ENCODE peak calls at places on chromosomes 13 and 19, in six cellular contexts. T, Y, L, H, R and Q are unnamed samples.

GRCh38 chr13:111384441-111385181 is 64.2 kb downstream of the TEX29 start:
- DNase-seq in R (no peak), T (peak), Y (no peak), L (no peak), H (no peak), Q (peak)

GRCh38 chr13:104593693-104594092 is 1527.5 kb upstream of the SLC10A2 start:
- DNase-seq in H (no peak), Y (no peak), R (peak), T (no peak), L (no peak), Q (no peak)

GRCh38 chr19:9881720-9882119 is 46.6 kb downstream of the PIN1 start:
- DNase-seq in T (no peak), H (no peak), R (peak), L (no peak), Y (no peak), Q (no peak)

GRCh38 chr13:95485518-95486144 is 66.9 kb upstream of the CLDN10 start:
- DNase-seq in R (no peak), Y (no peak), T (no peak), H (no peak), L (no peak), Q (no peak)

GRCh38 chr13:34159946-34160345 is 342.0 kb downstream of the RFC3 start:
- DNase-seq in Y (no peak), R (no peak), T (no peak), H (no peak), L (no peak), Q (no peak)

GRCh38 chr13:75636339-75637095 is 387 bp downstream of the LMO7 start:
- DNase-seq in R (peak), Y (peak), H (no peak), L (peak), T (no peak), Q (peak)

GRCh38 chr13:93984070-93984469 is 495.4 kb downstream of the DCT start:
- DNase-seq in R (no peak), T (no peak), Y (no peak), H (no peak), L (no peak), Q (no peak)

GRCh38 chr19:55392820-55393219 is 7.1 kb downstream of the RPL28 start:
- DNase-seq in R (no peak), H (no peak), T (no peak), L (no peak), Y (no peak), Q (no peak)

GRCh38 chr13:39185326-39185725 is 147.1 kb downstream of the NHLRC3 start:
- DNase-seq in T (no peak), L (no peak), R (no peak), H (no peak), Y (no peak), Q (no peak)

GRCh38 chr19:29121684-29122083 is 91.3 kb downstream of the UQCRFS1 start:
- DNase-seq in L (no peak), R (no peak), H (no peak), T (no peak), Y (no peak), Q (peak)

GRCh38 chr19:53537523-53538377 is at the start of gene ZNF331:
- DNase-seq in R (peak), T (peak), L (peak), Y (peak), H (peak), Q (peak)

GRCh38 chr19:58387338-58388174 is 487 bp downstream of the RPS5 start:
- DNase-seq in Y (no peak), T (no peak), R (no peak), H (no peak), L (no peak), Q (no peak)

GRCh38 chr13:103287659-103288058 is 221.4 kb upstream of the SLC10A2 start:
- DNase-seq in L (no peak), Y (no peak), T (no peak), H (no peak), R (no peak), Q (no peak)

GRCh38 chr19:13652810-13653590 is 111.3 kb upstream of the MRI1 start:
- DNase-seq in H (no peak), R (no peak), T (peak), Y (no peak), L (no peak), Q (peak)

GRCh38 chr13:23881408-23881785 is 7.8 kb downstream of the MIPEP start:
- DNase-seq in L (no peak), T (no peak), Y (no peak), R (no peak), H (no peak), Q (no peak)

GRCh38 chr19:17125052-17125727 is 49.6 kb downstream of the MYO9B start:
- DNase-seq in Y (no peak), L (no peak), T (peak), R (no peak), H (no peak), Q (peak)

GRCh38 chr19:35908010-35908441 is at the start of gene TYROBP:
- DNase-seq in Y (peak), L (peak), H (no peak), T (no peak), R (no peak), Q (no peak)
- H3K4me3 ChIP-seq in Y (peak), L (no peak), H (no peak), T (no peak), R (no peak), Q (no peak)

GRCh38 chr19:6510618-6511017 is 8.5 kb upstream of the TUBB4A start:
- DNase-seq in L (no peak), H (no peak), Y (no peak), R (no peak), T (no peak), Q (no peak)

GRCh38 chr19:6516659-6517291 is 14.1 kb upstream of the TNFSF9 start:
- DNase-seq in H (peak), L (peak), T (peak), R (peak), Y (peak), Q (peak)

GRCh38 chr19:6514926-6515325 is 12.8 kb upstream of the TUBB4A start:
- DNase-seq in T (no peak), R (no peak), L (no peak), Y (no peak), H (no peak), Q (no peak)

GRCh38 chr19:6519289-6519688 is 11.5 kb upstream of the TNFSF9 start:
- DNase-seq in Y (no peak), R (no peak), T (no peak), H (no peak), L (no peak), Q (no peak)

DNA sequence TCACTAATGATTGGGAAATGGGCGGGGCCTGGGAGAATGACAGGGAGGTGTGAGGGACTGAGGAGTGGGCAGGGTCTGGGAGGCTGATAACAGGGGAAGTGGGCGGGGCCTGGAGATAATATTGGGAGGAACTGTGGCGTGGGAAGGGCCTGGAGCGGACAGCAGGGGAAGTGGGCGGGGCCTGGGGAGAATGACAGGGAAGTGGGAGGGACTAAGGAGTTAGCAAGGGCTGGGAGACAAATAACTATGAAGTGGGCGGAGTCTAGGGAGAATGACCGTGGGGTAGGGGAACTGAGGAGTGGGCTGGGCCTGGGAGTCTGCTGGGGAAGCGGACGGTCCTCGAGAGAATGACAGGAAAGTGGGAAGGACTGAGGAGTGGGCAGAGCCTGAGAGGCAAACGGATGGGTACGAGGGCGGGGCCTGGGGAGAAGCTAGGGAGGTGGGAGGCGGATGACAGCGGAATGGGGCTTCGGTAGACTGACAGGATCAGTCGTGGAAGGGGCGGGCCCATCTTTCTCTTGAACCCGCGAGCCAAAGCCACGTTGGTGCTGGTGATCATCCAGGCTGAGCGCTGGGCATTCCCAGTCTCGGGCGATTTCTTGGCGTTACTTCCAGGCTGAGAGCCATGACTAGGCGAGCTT is 14.0 kb upstream of the TUBB4A start:
- DNase-seq in L (peak), H (no peak), Y (peak), R (peak), T (peak), Q (peak)
- H3K4me3 ChIP-seq in L (peak), H (peak), Y (peak), R (peak), T (peak), Q (peak)

GRCh38 chr13:73331556-73331955 is 272.8 kb downstream of the KLF5 start:
- DNase-seq in T (no peak), R (no peak), Y (no peak), H (no peak), L (no peak), Q (no peak)

GRCh38 chr13:73335226-73335625 is 276.4 kb downstream of the KLF5 start:
- DNase-seq in L (no peak), R (no peak), H (no peak), Y (no peak), T (no peak), Q (no peak)

GRCh38 chr13:73335938-73336337 is 277.1 kb downstream of the KLF5 start:
- DNase-seq in H (no peak), Y (no peak), T (no peak), L (no peak), R (no peak), Q (no peak)

GRCh38 chr13:73336789-73337188 is 278.0 kb downstream of the KLF5 start:
- DNase-seq in L (no peak), Y (no peak), R (no peak), T (no peak), H (no peak), Q (no peak)

DNA sequence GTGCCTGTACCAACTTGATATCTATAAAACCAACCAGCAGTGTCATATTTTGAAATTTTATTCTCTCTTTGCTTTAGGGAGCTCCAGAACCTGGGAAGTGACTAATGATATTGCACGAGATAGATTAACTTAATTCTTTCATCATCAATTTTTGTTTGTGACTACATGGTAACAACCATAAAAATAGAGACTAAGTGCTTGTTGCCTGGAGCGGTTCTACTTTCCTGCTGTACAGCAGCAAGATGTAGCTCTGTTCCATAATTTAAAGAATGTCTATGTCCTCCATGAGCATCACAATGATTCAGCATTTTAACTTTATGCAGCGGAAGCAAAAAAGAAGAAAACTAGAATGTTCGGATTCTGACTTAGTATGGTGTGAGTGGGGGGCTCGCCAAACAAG is 275.7 kb downstream of the KLF5 start:
- DNase-seq in Y (no peak), R (no peak), H (no peak), L (no peak), T (no peak), Q (no peak)
- H3K4me3 ChIP-seq in Y (no peak), R (no peak), H (no peak), L (no peak), T (no peak), Q (no peak)

GRCh38 chr19:12042893-12043292 is 7.4 kb upstream of the ZNF433 start:
- DNase-seq in Y (no peak), H (no peak), L (no peak), R (no peak), T (no peak), Q (no peak)

GRCh38 chr19:12047868-12048267 is 4.9 kb downstream of the ZNF878 start:
- DNase-seq in L (no peak), H (no peak), T (no peak), Y (no peak), R (no peak), Q (no peak)

DNA sequence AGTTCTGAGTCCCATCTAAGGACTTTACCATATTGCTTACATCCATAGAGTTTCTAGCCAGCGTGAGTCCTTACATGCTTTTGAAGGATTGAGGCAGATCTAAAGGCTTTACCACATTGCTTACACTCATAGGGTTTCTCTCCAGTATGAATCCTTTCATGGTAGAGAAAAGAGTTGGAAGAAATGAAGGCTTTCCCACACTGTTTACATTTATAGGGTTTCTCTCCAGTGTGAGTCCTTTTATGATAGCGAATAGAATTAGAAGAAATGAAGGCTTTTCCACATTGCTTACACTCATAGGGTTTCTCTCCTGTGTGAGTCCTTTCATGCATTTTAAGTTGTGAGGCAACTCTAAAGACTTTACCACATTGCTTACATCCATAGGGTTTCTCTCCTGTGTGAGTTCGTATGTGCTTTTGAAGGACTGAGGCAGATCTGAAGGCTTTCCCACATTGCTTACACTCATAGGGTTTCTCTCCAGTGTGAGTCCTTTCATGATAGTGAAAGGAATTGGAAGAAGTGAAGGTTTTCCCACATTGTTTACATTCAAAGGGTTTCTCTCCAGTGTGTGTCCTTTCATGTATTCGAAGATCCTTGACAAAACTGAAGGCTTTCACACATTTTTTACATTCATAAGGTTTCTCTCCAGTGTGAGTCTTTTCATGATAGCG is 8.4 kb upstream of the ZNF433 start:
- DNase-seq in H (no peak), R (no peak), L (no peak), Y (no peak), T (no peak), Q (no peak)
- H3K4me3 ChIP-seq in H (no peak), R (no peak), L (no peak), Y (no peak), T (no peak), Q (no peak)

GRCh38 chr19:46480409-46480808 is 9.0 kb upstream of the PNMA8A start:
- DNase-seq in R (peak), T (no peak), L (no peak), H (no peak), Y (no peak), Q (no peak)
- H3K4me3 ChIP-seq in R (no peak), T (no peak), L (no peak), H (no peak), Y (no peak), Q (no peak)

DNA sequence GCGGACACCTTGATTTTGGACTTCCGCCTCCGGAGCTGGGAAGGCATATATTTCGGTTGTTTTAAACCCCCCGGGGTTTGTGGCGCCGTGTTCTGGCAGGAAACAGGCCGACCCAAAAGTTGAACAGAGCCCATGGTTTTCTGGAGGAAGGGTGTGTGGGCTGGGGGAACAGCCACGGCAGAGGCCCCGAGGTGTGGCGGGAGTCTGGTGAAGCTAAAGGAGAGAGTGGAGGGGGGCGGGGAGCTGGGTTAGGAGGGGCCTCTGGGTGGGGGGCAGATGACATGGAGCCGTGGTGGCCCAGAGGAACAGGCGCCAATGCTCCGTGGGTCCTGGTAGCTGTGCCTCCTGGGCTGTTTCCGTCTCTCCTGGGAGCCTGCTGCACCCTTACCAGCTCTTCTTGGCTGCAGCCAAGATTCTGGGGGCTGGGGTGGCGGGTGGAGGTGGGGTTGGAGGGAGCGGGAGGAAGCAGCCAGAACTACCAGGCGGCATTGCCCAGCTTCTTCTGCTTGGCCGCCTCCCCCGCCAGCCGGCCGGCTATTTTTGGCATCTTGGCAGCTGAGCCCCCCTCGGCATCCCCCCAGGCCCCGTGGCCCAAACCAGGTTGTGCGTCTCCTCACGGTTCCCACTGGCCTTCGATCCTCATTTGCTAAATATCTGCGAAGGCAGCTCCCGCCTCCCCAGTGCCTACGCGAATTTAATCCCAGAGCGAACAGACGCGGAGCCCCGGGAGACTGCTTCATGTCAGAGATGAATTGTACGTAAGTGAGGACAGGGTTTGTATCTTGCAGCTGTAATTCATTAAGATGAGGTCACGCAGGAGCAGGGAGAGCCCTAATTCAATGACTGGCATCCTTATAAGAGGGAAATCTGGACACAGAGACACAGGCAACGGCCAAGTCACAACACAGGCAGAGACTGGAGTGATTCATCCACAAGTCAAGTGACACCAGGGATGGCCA is 12.7 kb upstream of the PEAK3 start:
- DNase-seq in L (no peak), H (no peak), T (no peak), R (no peak), Y (no peak), Q (no peak)
- H3K4me3 ChIP-seq in L (peak), H (no peak), T (no peak), R (no peak), Y (no peak), Q (no peak)

DNA sequence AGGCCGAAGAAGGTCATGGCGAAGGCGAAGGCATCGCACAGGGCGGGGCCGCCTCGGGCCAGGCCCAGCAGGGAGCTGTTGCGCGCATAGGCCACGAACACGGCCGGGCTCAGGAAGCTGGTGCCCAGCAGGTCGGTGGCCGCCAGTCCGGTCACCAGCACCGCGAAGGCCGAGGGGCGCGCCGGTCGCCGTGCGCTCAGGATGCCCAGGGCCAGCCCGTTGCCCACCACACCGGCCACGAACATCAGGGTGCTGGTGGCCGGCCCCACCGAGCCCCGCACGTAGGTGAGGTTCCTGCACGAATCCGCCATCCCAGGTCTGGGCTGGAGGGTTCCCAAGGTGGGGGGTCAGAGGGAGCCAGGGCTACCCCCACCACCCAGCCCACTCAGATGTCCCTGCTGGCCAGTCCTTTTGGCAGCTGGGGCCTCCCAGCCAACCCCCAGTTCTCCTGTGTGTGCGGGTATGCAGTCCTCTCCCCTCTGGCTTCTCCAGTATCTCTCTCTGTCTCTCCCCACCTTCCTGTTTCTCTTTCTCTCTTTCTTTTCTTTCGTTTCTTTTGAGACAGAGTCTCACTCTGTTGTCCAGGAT is 880 bp downstream of the PTGIR start:
- DNase-seq in T (no peak), Y (no peak), L (no peak), R (no peak), H (no peak), Q (no peak)
- H3K4me3 ChIP-seq in T (no peak), Y (peak), L (peak), R (no peak), H (no peak), Q (no peak)

GRCh38 chr19:4815426-4816387 is 15.8 kb downstream of the TICAM1 start:
- DNase-seq in L (peak), T (peak), R (peak), Y (peak), H (peak), Q (peak)
- H3K4me3 ChIP-seq in L (no peak), T (no peak), R (peak), Y (peak), H (peak), Q (peak)

DNA sequence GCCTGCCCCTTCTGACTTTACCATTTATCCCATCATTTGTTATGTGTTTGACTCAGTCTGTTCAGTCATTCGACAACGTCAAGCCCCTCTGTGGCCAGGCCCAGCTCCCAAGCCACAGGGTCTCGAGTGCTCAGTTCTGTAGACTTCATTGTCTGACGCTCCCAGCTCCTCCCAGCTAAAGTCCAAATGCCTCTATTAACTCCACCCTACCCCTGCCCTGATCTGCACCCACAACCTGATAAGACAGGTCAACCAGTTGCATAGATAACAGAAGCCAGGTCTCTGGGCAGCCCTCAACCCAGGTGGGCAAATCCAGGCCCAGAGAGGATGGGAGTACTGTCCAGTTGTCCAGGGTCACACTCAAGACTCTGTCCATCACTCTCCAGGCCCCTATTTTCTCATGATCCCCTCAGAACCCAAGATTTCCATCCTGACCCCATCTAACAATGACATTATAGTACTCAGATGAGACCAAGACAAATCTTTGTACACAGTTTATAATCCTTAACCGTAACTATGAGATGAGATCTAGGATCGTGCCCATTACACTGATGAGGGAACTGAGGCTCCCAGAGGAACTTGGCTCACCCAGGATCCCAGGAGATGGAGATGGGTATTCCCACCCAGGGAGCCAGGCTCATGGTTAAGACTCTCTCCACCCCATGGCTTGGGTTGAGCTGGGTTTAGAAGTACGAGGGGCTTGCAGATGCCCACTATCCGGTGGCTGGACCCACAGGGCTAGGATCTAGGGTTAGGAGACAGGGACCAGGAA is 1.1 kb downstream of the TM6SF2 start:
- DNase-seq in T (no peak), L (no peak), H (no peak), Y (no peak), R (no peak), Q (no peak)
- H3K4me3 ChIP-seq in T (no peak), L (no peak), H (no peak), Y (no peak), R (no peak), Q (no peak)